ENCODE peak calls at places on chromosome 12, in eight cellular contexts. U, I, F, N, J, R, L and C are unnamed samples.

GRCh38 chr12:130041983-130042812 is 120.1 kb upstream of the FZD10 start:
- DNase-seq in U (peak; percentile 82), I (no peak), F (no peak), N (no peak), J (no peak), R (no peak), L (peak; percentile 29), C (peak; percentile 24)

GRCh38 chr12:19369691-19370148 is 69.6 kb upstream of the AEBP2 start:
- DNase-seq in U (no peak), I (no peak), F (no peak), N (peak; percentile 66), J (peak; percentile 85), R (no peak), L (no peak), C (no peak)

GRCh38 chr12:29043069-29043468 is 106.0 kb upstream of the FAR2 start:
- DNase-seq in U (no peak), I (no peak), F (peak; percentile 29), N (peak; percentile 96), J (peak; percentile 52), R (no peak), L (no peak), C (no peak)

GRCh38 chr12:48023386-48023785 is 19.1 kb upstream of the COL2A1 start:
- DNase-seq in U (peak; percentile 72), I (no peak), F (no peak), N (no peak), J (no peak), R (no peak), L (no peak), C (no peak)

GRCh38 chr12:100127766-100128508 is 14.7 kb downstream of the BLTP3B start:
- DNase-seq in U (no peak), I (no peak), F (peak; percentile 48), N (peak; percentile 14), J (peak; percentile 87), R (no peak), L (no peak), C (no peak)

GRCh38 chr12:19387182-19387581 is 52.1 kb upstream of the AEBP2 start:
- DNase-seq in U (no peak), I (no peak), F (no peak), N (no peak), J (peak; percentile 75), R (no peak), L (no peak), C (no peak)

GRCh38 chr12:21831671-21832357 is 57.3 kb upstream of the KCNJ8 start:
- DNase-seq in U (no peak), I (no peak), F (peak; percentile 29), N (no peak), J (peak; percentile 54), R (no peak), L (no peak), C (no peak)

GRCh38 chr12:44184499-44185206 is 348.8 kb downstream of the TMEM117 start:
- DNase-seq in U (no peak), I (no peak), F (no peak), N (no peak), J (no peak), R (no peak), L (no peak), C (no peak)

GRCh38 chr12:123286997-123287396 is 15.3 kb upstream of the CDK2AP1 start:
- DNase-seq in U (no peak), I (no peak), F (no peak), N (no peak), J (no peak), R (no peak), L (no peak), C (no peak)

GRCh38 chr12:21169878-21170472 is 39.0 kb downstream of the SLCO1B1 start:
- DNase-seq in U (peak; percentile 86), I (peak; percentile 37), F (peak; percentile 16), N (peak; percentile 54), J (peak; percentile 37), R (peak; percentile 73), L (peak; percentile 43), C (peak; percentile 50)

GRCh38 chr12:61504396-61505115 is 755.6 kb upstream of the USP15 start:
- DNase-seq in U (no peak), I (no peak), F (no peak), N (peak; percentile 8), J (no peak), R (peak; percentile 23), L (no peak), C (no peak)

GRCh38 chr12:112126000-112126431 is 656 bp downstream of the TRAFD1 start:
- DNase-seq in U (peak; percentile 35), I (no peak), F (no peak), N (no peak), J (no peak), R (no peak), L (peak; percentile 21), C (no peak)

GRCh38 chr12:131422744-131423143 is 288.1 kb upstream of the SFSWAP start:
- DNase-seq in U (no peak), I (no peak), F (no peak), N (no peak), J (no peak), R (no peak), L (no peak), C (no peak)

DNA sequence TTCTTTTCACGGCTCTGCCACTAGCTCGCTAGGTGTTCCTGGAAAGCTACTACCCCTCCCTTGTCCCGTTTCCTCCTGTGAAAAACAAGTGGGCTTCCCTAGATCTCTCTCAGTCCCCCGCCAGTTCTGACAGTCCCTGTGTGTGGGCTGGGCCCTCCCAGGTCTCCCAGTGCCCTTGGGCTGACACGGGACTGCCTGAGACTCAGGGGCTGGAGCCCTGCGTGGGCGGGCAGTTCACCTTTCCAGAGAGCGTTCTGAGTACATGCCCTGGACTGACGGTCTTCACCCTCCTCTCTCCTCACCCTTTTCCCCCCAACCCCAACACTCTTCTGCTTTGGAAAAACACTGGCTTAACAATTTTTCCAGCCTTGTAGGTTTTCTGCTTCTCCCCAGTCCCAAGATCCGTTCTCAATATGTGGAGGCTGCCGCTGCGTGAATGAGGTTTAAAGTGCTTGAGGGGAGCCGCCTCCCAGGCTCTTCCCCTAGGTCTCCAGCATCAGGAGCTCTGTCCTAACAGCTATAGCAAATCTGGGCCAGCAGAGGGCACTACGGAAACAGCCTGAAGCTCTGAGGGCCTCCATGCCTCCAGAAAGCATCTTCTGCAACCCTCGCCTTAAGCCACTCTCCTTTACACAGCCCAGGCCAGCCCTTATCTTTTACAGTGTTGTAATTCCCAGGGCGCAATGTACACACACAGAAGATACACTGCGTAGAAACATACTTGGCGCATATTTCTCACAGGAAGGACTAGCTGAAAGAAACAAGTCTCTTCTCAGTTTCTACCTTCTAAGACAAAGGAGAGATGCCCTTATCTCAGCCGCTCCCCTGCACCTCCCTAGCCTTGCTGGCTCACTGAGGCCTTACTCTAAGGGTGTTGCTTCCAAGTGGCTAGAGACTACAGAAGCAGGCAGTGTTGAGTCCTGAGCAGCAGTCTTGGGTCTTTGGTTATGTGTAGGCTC is 10.4 kb upstream of the DCD start:
- DNase-seq in U (peak; percentile 73), I (peak; percentile 60), F (no peak), N (peak; percentile 60), J (no peak), R (peak; percentile 53), L (peak; percentile 68), C (peak; percentile 28)
- TF ChIP-seq CTCF in U (peak; percentile 71), I (peak; percentile 44), F (peak; percentile 29), N (peak; percentile 68), J (peak; percentile 50), R (peak; percentile 76), L (peak; percentile 74), C (peak; percentile 24)

GRCh38 chr12:121787063-121787774 is 6.3 kb downstream of the RHOF start:
- DNase-seq in U (no peak), I (no peak), F (no peak), N (peak; percentile 57), J (no peak), R (no peak), L (no peak), C (peak; percentile 61)

GRCh38 chr12:121789800-121790748 is 3.4 kb downstream of the RHOF start:
- DNase-seq in U (no peak), I (no peak), F (no peak), N (peak; percentile 87), J (no peak), R (no peak), L (no peak), C (peak; percentile 61)

GRCh38 chr12:121791671-121792496 is 1.6 kb downstream of the RHOF start:
- DNase-seq in U (no peak), I (no peak), F (no peak), N (peak; percentile 96), J (no peak), R (no peak), L (no peak), C (peak; percentile 63)

GRCh38 chr12:121788176-121788818 is 5.2 kb downstream of the RHOF start:
- DNase-seq in U (no peak), I (no peak), F (no peak), N (peak; percentile 58), J (no peak), R (no peak), L (no peak), C (no peak)

GRCh38 chr12:121789233-121789781 is 4.2 kb downstream of the RHOF start:
- DNase-seq in U (no peak), I (no peak), F (no peak), N (no peak), J (no peak), R (no peak), L (no peak), C (no peak)
- H3K4me1 ChIP-seq in U (no peaks in the 10 kb centered on the region), I (peaks cover 93% of the 10 kb centered on the region), F (peaks cover 35% of the 10 kb centered on the region), N (peaks cover 75% of the 10 kb centered on the region), J (peaks cover 16% of the 10 kb centered on the region), R (peaks cover 10% of the 10 kb centered on the region), L (peaks cover 43% of the 10 kb centered on the region), C (peaks cover 11% of the 10 kb centered on the region)

GRCh38 chr12:92506460-92506859 is 196.3 kb upstream of the PLEKHG7 start:
- DNase-seq in U (no peak), I (no peak), F (no peak), N (no peak), J (no peak), R (no peak), L (no peak), C (no peak)

GRCh38 chr12:92503977-92504966 is 198.5 kb upstream of the PLEKHG7 start:
- DNase-seq in U (peak; percentile 67), I (no peak), F (no peak), N (no peak), J (no peak), R (no peak), L (no peak), C (peak; percentile 38)

GRCh38 chr12:92502417-92503028 is 200.3 kb upstream of the PLEKHG7 start:
- DNase-seq in U (no peak), I (no peak), F (no peak), N (peak; percentile 7), J (peak; percentile 24), R (no peak), L (peak; percentile 28), C (no peak)

GRCh38 chr12:92505373-92506340 is 197.1 kb upstream of the PLEKHG7 start:
- DNase-seq in U (peak; percentile 51), I (no peak), F (peak; percentile 3), N (no peak), J (peak; percentile 81), R (no peak), L (peak; percentile 57), C (peak; percentile 72)

GRCh38 chr12:92503029-92503931 is 199.5 kb upstream of the PLEKHG7 start:
- DNase-seq in U (no peak), I (no peak), F (no peak), N (no peak), J (peak; percentile 33), R (no peak), L (no peak), C (no peak)
- H3K9ac ChIP-seq in U (no peak overlapping the region), I (no peak overlapping the region), F (no peak overlapping the region), N (no peak overlapping the region), J (no peak overlapping the region), R (no peak overlapping the region), L (no peak overlapping the region), C (no peak overlapping the region)

DNA sequence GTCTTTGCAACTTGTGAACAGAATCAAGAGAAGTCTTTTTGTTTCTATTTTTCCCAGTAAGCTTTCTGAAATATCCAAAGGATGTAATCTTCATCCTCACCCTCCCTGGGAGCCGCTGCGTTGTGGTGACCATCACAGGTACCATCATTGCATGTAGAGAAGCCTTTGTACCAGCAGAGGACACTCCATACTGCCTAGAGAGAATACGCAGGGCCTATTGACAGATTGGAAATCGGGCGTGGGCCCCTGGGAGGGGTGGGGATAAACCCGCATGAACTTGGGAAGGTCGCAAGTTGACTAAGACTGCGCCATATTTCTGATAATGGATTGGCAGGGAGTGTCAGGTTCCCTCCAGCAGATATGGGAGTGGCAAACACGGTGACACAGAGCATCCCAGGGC is 12.7 kb downstream of the KRT1 start:
- DNase-seq in U (peak; percentile 40), I (no peak), F (no peak), N (peak; percentile 36), J (no peak), R (no peak), L (no peak), C (no peak)
- TF ChIP-seq CTCF in U (peak; percentile 50), I (peak; percentile 60), F (no peak), N (peak; percentile 67), J (no peak), R (peak; percentile 28), L (peak; percentile 47), C (no peak)